ENCODE peak calls at places on chromosomes 2 and 18, in five cellular contexts. One of them, this sample, is unnamed.

GRCh38 chr2:136104977-136105376 is 13.0 kb downstream of the CXCR4 start:
- DNase-seq in sigmoid colon: no peak
- DNase-seq in mucosa of descending colon: no peak
- DNase-seq in OCI-LY7: no peak
- DNase-seq in ovary: no peak
- DNase-seq in this sample: no peak

GRCh38 chr2:100011272-100011711 is 131.1 kb downstream of the AFF3 start:
- DNase-seq in sigmoid colon: no peak
- DNase-seq in mucosa of descending colon: no peak
- DNase-seq in OCI-LY7: no peak
- DNase-seq in ovary: no peak
- DNase-seq in this sample: no peak

GRCh38 chr2:84855730-84856129 is 25.2 kb downstream of the TRABD2A start:
- DNase-seq in OCI-LY7: no peak
- DNase-seq in mucosa of descending colon: no peak
- DNase-seq in sigmoid colon: no peak
- DNase-seq in ovary: no peak
- DNase-seq in this sample: no peak

GRCh38 chr2:191614759-191615158 is 63.2 kb upstream of the NABP1 start:
- DNase-seq in sigmoid colon: no peak
- DNase-seq in OCI-LY7: no peak
- DNase-seq in ovary: no peak
- DNase-seq in mucosa of descending colon: no peak
- DNase-seq in this sample: no peak

GRCh38 chr18:68985172-68985820 is 187.4 kb downstream of the CCDC102B start:
- DNase-seq in sigmoid colon: no peak
- DNase-seq in OCI-LY7: no peak
- DNase-seq in ovary: no peak
- DNase-seq in mucosa of descending colon: no peak
- DNase-seq in this sample: no peak

GRCh38 chr2:137837830-137838229 is 126.4 kb upstream of the HNMT start:
- DNase-seq in ovary: no peak
- DNase-seq in mucosa of descending colon: no peak
- DNase-seq in sigmoid colon: no peak
- DNase-seq in OCI-LY7: no peak
- DNase-seq in this sample: no peak

GRCh38 chr18:39796413-39796812 is 2158.6 kb upstream of the PIK3C3 start:
- DNase-seq in ovary: no peak
- DNase-seq in OCI-LY7: no peak
- DNase-seq in mucosa of descending colon: no peak
- DNase-seq in sigmoid colon: no peak
- DNase-seq in this sample: no peak

GRCh38 chr18:54551590-54551989 is 39.5 kb upstream of the DYNAP start:
- DNase-seq in sigmoid colon: no peak
- DNase-seq in OCI-LY7: peak; percentile 9
- DNase-seq in mucosa of descending colon: no peak
- DNase-seq in ovary: no peak
- DNase-seq in this sample: no peak

GRCh38 chr18:40607741-40608140 is 1347.3 kb upstream of the PIK3C3 start:
- DNase-seq in mucosa of descending colon: no peak
- DNase-seq in OCI-LY7: no peak
- DNase-seq in ovary: no peak
- DNase-seq in sigmoid colon: no peak
- DNase-seq in this sample: no peak

GRCh38 chr2:29766191-29766590 is 155.2 kb downstream of the ALK start:
- DNase-seq in ovary: no peak
- DNase-seq in OCI-LY7: no peak
- DNase-seq in mucosa of descending colon: no peak
- DNase-seq in sigmoid colon: no peak
- DNase-seq in this sample: no peak

GRCh38 chr2:96789245-96789617 is 26.8 kb upstream of the CNNM3 start:
- DNase-seq in sigmoid colon: peak; percentile 42
- DNase-seq in ovary: no peak
- DNase-seq in mucosa of descending colon: peak; percentile 60
- DNase-seq in OCI-LY7: no peak
- DNase-seq in this sample: no peak

GRCh38 chr2:145914716-145915115 is 1394.8 kb upstream of the ZEB2 start:
- DNase-seq in ovary: no peak
- DNase-seq in mucosa of descending colon: no peak
- DNase-seq in OCI-LY7: no peak
- DNase-seq in sigmoid colon: no peak
- DNase-seq in this sample: no peak

GRCh38 chr2:202375006-202375610 is 1.0 kb upstream of the BMPR2 start:
- DNase-seq in sigmoid colon: peak; percentile 84
- DNase-seq in OCI-LY7: no peak
- DNase-seq in ovary: peak; percentile 82
- DNase-seq in mucosa of descending colon: peak; percentile 71
- DNase-seq in this sample: peak; percentile 68

GRCh38 chr2:177783835-177784448 is 288.6 kb downstream of the PDE11A start:
- DNase-seq in OCI-LY7: no peak
- DNase-seq in ovary: no peak
- DNase-seq in mucosa of descending colon: no peak
- DNase-seq in sigmoid colon: no peak
- DNase-seq in this sample: peak; percentile 4

GRCh38 chr2:105141099-105141614 is 100.4 kb upstream of the GPR45 start:
- DNase-seq in mucosa of descending colon: no peak
- DNase-seq in OCI-LY7: no peak
- DNase-seq in ovary: no peak
- DNase-seq in sigmoid colon: no peak
- DNase-seq in this sample: no peak

GRCh38 chr2:100196786-100197494 is 54.5 kb upstream of the AFF3 start:
- DNase-seq in mucosa of descending colon: no peak
- DNase-seq in ovary: no peak
- DNase-seq in sigmoid colon: peak; percentile 75
- DNase-seq in OCI-LY7: no peak
- DNase-seq in this sample: no peak

GRCh38 chr18:25262920-25263319 is 89.0 kb downstream of the ZNF521 start:
- DNase-seq in sigmoid colon: no peak
- DNase-seq in OCI-LY7: no peak
- DNase-seq in ovary: no peak
- DNase-seq in mucosa of descending colon: no peak
- DNase-seq in this sample: no peak

GRCh38 chr2:130391058-130391871 is 35.4 kb downstream of the PTPN18 start:
- DNase-seq in OCI-LY7: peak; percentile 76
- DNase-seq in mucosa of descending colon: peak; percentile 94
- DNase-seq in sigmoid colon: peak; percentile 85
- DNase-seq in ovary: peak; percentile 77
- DNase-seq in this sample: peak; percentile 66

DNA sequence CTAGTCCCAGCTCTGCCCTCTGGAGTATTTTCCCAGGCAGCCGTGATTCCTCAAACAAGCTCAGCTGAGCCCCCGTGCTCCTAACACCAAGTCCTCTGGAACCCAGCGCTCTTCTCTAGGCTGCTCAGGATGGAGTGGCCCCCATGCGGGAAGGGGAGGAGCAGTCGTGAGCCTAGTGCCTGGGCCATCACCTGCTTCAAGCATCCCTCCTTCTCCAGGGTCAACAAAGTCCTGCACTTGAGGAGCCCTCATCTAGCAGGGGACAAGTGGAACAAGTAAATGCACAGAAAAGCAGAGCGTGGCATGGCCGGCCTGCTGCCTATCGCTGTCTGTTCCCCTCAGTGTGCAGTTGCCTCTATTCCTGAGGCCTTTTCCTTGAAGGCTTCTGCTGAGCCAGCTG is 168.6 kb downstream of the INHBB start:
- DNase-seq in OCI-LY7: no peak
- DNase-seq in mucosa of descending colon: no peak
- DNase-seq in sigmoid colon: peak; percentile 41
- DNase-seq in ovary: no peak
- DNase-seq in this sample: no peak
- H3K4me3 ChIP-seq in OCI-LY7: no peak overlapping the region
- H3K4me3 ChIP-seq in mucosa of descending colon: no peak overlapping the region
- H3K4me3 ChIP-seq in sigmoid colon: no peak overlapping the region
- H3K4me3 ChIP-seq in ovary: no peak overlapping the region
- H3K4me3 ChIP-seq in this sample: no peak overlapping the region

DNA sequence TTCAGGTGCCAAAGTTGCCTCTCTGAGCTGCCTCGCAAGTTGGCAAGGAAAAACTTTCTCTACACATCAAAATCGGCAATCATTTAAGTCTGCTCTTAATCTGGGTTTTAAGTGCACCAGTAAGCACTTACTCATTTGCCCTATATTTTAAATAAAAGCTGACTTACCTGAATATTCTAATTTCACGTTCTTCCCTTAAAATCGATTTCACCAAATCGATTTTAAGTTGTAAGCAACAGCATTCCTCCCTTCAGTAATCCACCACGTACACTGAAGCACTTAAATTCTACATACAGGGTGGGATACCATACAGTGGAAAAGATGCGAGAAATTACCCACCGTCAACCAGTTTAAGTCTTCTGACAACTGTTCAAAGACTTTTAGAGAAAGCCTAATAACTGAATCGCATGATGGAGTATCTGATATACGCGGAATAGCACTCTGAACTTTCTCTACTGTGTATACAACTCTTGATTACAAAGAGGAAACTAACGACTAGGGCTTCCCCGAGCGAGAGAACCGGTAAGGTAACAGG is 1.6 kb downstream of the PPP3R1 start:
- DNase-seq in mucosa of descending colon: no peak
- DNase-seq in OCI-LY7: no peak
- DNase-seq in sigmoid colon: no peak
- DNase-seq in ovary: no peak
- DNase-seq in this sample: no peak
- H3K4me1 ChIP-seq in mucosa of descending colon: peaks cover 35% of the 10 kb centered on the region
- H3K4me1 ChIP-seq in OCI-LY7: peaks cover 60% of the 10 kb centered on the region
- H3K4me1 ChIP-seq in sigmoid colon: peaks cover 60% of the 10 kb centered on the region
- H3K4me1 ChIP-seq in ovary: peaks cover 15% of the 10 kb centered on the region
- H3K4me1 ChIP-seq in this sample: peaks cover 30% of the 10 kb centered on the region

DNA sequence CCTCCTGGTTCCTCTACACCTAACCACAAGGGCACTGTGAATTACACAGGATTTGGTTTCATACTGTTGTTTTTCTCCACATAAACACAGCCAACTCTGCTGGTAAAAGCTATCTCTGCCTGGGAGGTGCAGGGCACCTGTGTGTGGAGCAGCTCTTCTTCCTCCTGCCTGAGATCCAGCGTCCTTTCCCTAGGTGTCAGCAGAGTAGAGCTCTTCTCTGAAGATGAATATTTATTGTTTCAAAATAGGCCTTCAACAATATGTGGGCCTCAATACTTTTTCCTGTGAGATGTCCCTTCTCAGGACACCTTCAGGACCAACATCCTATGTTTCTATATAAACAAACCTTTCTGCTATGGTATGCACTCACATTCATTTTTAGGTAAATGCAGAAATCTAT is 573.9 kb upstream of the ID2 start:
- DNase-seq in sigmoid colon: no peak
- DNase-seq in mucosa of descending colon: no peak
- DNase-seq in ovary: no peak
- DNase-seq in OCI-LY7: peak; percentile 17
- DNase-seq in this sample: no peak
- TF ChIP-seq CTCF in sigmoid colon: no peak
- TF ChIP-seq CTCF in mucosa of descending colon: no peak
- TF ChIP-seq CTCF in ovary: no peak
- TF ChIP-seq CTCF in OCI-LY7: peak; percentile 47
- TF ChIP-seq CTCF in this sample: no peak

DNA sequence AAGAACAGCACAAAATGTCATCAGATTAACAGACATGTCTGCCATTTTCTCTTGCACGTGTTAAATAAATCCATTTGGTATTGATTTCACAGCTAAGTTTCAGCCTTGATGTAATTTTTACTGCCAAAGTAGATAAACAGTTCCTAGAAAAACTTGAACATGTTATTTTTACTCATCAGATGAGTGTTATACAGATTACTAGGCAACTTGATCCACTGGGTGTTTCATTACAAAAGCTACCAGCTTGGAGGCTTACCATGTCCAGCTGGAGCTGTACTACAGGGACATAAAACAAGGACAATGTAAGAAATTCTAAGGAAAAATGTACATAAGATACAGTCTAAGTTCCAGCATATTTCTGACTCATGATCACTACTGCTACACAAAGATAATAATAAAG is 290.6 kb upstream of the DDX18 start:
- DNase-seq in OCI-LY7: no peak
- DNase-seq in sigmoid colon: no peak
- DNase-seq in mucosa of descending colon: no peak
- DNase-seq in ovary: no peak
- DNase-seq in this sample: no peak
- H3K4me3 ChIP-seq in OCI-LY7: no peak overlapping the region
- H3K4me3 ChIP-seq in sigmoid colon: no peak overlapping the region
- H3K4me3 ChIP-seq in mucosa of descending colon: no peak overlapping the region
- H3K4me3 ChIP-seq in ovary: no peak overlapping the region
- H3K4me3 ChIP-seq in this sample: no peak overlapping the region

GRCh38 chr2:113894156-113894743 is 4.4 kb downstream of the ACTR3 start:
- DNase-seq in ovary: no peak
- DNase-seq in OCI-LY7: no peak
- DNase-seq in mucosa of descending colon: no peak
- DNase-seq in sigmoid colon: no peak
- DNase-seq in this sample: peak; percentile 87
- H3K4me1 ChIP-seq in ovary: peaks cover 5% of the 10 kb centered on the region
- H3K4me1 ChIP-seq in OCI-LY7: peaks cover 76% of the 10 kb centered on the region
- H3K4me1 ChIP-seq in mucosa of descending colon: peaks cover 64% of the 10 kb centered on the region
- H3K4me1 ChIP-seq in sigmoid colon: peaks cover 80% of the 10 kb centered on the region
- H3K4me1 ChIP-seq in this sample: peaks cover 68% of the 10 kb centered on the region

GRCh38 chr2:54899576-54900200 is 150.6 kb downstream of the RTN4 start:
- DNase-seq in ovary: no peak
- DNase-seq in sigmoid colon: no peak
- DNase-seq in mucosa of descending colon: no peak
- DNase-seq in OCI-LY7: no peak
- DNase-seq in this sample: peak; percentile 67
- TF ChIP-seq CTCF in ovary: peak; percentile 58
- TF ChIP-seq CTCF in sigmoid colon: peak; percentile 47
- TF ChIP-seq CTCF in mucosa of descending colon: no peak
- TF ChIP-seq CTCF in OCI-LY7: peak; percentile 63
- TF ChIP-seq CTCF in this sample: peak; percentile 79

GRCh38 chr2:24175631-24176030 is 778 bp downstream of the FAM228A start:
- DNase-seq in mucosa of descending colon: no peak
- DNase-seq in OCI-LY7: no peak
- DNase-seq in sigmoid colon: no peak
- DNase-seq in ovary: no peak
- DNase-seq in this sample: no peak

GRCh38 chr2:24179683-24180082 is 4.8 kb downstream of the FAM228A start:
- DNase-seq in mucosa of descending colon: no peak
- DNase-seq in ovary: no peak
- DNase-seq in sigmoid colon: no peak
- DNase-seq in OCI-LY7: no peak
- DNase-seq in this sample: no peak

GRCh38 chr2:24181849-24182248 is 7.0 kb downstream of the FAM228A start:
- DNase-seq in mucosa of descending colon: no peak
- DNase-seq in OCI-LY7: no peak
- DNase-seq in ovary: no peak
- DNase-seq in sigmoid colon: no peak
- DNase-seq in this sample: peak; percentile 24

GRCh38 chr2:24174851-24175277 is at the start of gene FAM228A:
- DNase-seq in OCI-LY7: no peak
- DNase-seq in ovary: no peak
- DNase-seq in sigmoid colon: no peak
- DNase-seq in mucosa of descending colon: no peak
- DNase-seq in this sample: no peak

GRCh38 chr2:24176326-24176725 is 1.5 kb downstream of the FAM228A start:
- DNase-seq in OCI-LY7: no peak
- DNase-seq in mucosa of descending colon: no peak
- DNase-seq in sigmoid colon: no peak
- DNase-seq in ovary: no peak
- DNase-seq in this sample: no peak
- H3K4me3 ChIP-seq in OCI-LY7: no peak overlapping the region
- H3K4me3 ChIP-seq in mucosa of descending colon: no peak overlapping the region
- H3K4me3 ChIP-seq in sigmoid colon: no peak overlapping the region
- H3K4me3 ChIP-seq in ovary: no peak overlapping the region
- H3K4me3 ChIP-seq in this sample: no peak overlapping the region